ENCODE peak calls at places on chromosomes 12 and 14, in six cellular contexts. One of them, this sample, is unnamed.

GRCh38 chr14:35883677-35884293 is 57.6 kb downstream of the BRMS1L start:
- DNase-seq in cardiac muscle cell: peak; percentile 51
- DNase-seq in endodermal cell: peak; percentile 59
- DNase-seq in PC-3: peak; percentile 60
- DNase-seq in lower lobe of right lung: no peak
- DNase-seq in heart right ventricle: no peak
- DNase-seq in this sample: no peak

GRCh38 chr12:51855586-51856428 is 7.3 kb upstream of the FIGNL2 start:
- DNase-seq in cardiac muscle cell: peak; percentile 59
- DNase-seq in endodermal cell: peak; percentile 95
- DNase-seq in PC-3: no peak
- DNase-seq in lower lobe of right lung: no peak
- DNase-seq in heart right ventricle: peak; percentile 47
- DNase-seq in this sample: no peak

GRCh38 chr12:41234672-41235071 is 46.6 kb downstream of the PDZRN4 start:
- DNase-seq in cardiac muscle cell: no peak
- DNase-seq in endodermal cell: no peak
- DNase-seq in PC-3: no peak
- DNase-seq in lower lobe of right lung: no peak
- DNase-seq in heart right ventricle: no peak
- DNase-seq in this sample: no peak

GRCh38 chr12:54936736-54937135 is 47.8 kb downstream of the TESPA1 start:
- DNase-seq in cardiac muscle cell: no peak
- DNase-seq in endodermal cell: no peak
- DNase-seq in PC-3: peak; percentile 80
- DNase-seq in lower lobe of right lung: no peak
- DNase-seq in heart right ventricle: no peak
- DNase-seq in this sample: no peak

GRCh38 chr14:69501362-69501964 is 16.9 kb downstream of the PLEKHD1 start:
- DNase-seq in cardiac muscle cell: no peak
- DNase-seq in endodermal cell: no peak
- DNase-seq in PC-3: no peak
- DNase-seq in lower lobe of right lung: peak; percentile 60
- DNase-seq in heart right ventricle: peak; percentile 68
- DNase-seq in this sample: no peak

GRCh38 chr12:27257104-27257848 is 13.2 kb downstream of the STK38L start:
- DNase-seq in cardiac muscle cell: no peak
- DNase-seq in endodermal cell: no peak
- DNase-seq in PC-3: no peak
- DNase-seq in lower lobe of right lung: no peak
- DNase-seq in heart right ventricle: no peak
- DNase-seq in this sample: no peak

GRCh38 chr12:119686355-119686754 is 18.4 kb downstream of the PRKAB1 start:
- DNase-seq in cardiac muscle cell: no peak
- DNase-seq in endodermal cell: peak; percentile 36
- DNase-seq in PC-3: no peak
- DNase-seq in lower lobe of right lung: no peak
- DNase-seq in heart right ventricle: no peak
- DNase-seq in this sample: no peak

GRCh38 chr12:93167841-93168492 is 209.8 kb upstream of the NUDT4 start:
- DNase-seq in cardiac muscle cell: peak; percentile 55
- DNase-seq in endodermal cell: peak; percentile 80
- DNase-seq in PC-3: peak; percentile 43
- DNase-seq in lower lobe of right lung: no peak
- DNase-seq in heart right ventricle: no peak
- DNase-seq in this sample: no peak

GRCh38 chr14:19800282-19801117 is 3.1 kb upstream of the OR4N2 start:
- DNase-seq in cardiac muscle cell: no peak
- DNase-seq in endodermal cell: no peak
- DNase-seq in PC-3: no peak
- DNase-seq in lower lobe of right lung: no peak
- DNase-seq in heart right ventricle: no peak
- DNase-seq in this sample: no peak

GRCh38 chr14:33564774-33565630 is 385.9 kb downstream of the EGLN3 start:
- DNase-seq in cardiac muscle cell: no peak
- DNase-seq in endodermal cell: peak; percentile 69
- DNase-seq in PC-3: peak; percentile 82
- DNase-seq in lower lobe of right lung: no peak
- DNase-seq in heart right ventricle: no peak
- DNase-seq in this sample: no peak

DNA sequence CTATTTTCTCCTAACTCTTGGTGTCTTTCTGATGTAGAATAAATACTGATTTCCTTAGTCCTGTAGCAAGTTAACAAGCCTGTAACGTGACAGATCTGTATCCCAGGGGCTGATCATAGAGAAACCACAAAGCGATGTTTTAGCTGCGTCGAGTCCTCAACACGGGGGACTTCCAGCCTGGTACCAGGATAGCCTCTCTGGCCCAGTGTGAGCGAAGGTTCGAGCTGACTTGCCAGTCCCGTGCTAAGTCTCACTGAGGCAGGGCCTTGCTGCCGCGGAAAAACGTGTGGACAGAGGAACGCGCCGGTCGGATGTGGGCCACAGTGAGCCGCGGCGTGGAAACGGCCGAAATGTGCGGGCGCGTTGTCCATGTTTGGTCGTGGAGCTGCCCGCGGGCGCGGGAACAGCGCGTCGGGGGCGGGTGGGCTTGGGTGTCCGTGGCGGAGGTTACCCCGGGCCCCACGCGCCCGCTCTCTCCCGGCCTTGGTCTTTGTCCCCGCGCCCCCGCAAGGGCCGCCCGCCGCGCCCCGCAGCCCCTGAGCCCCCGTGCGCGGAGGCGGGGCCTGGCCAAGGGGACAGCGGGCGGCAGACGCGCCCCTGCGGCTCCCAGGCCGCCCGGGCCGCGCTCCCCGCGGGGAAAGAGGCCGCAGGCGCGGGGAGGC is 531 bp upstream of the EML1 start:
- DNase-seq in cardiac muscle cell: peak; percentile 13
- DNase-seq in endodermal cell: peak; percentile 69
- DNase-seq in PC-3: no peak
- DNase-seq in lower lobe of right lung: no peak
- DNase-seq in heart right ventricle: peak; percentile 41
- DNase-seq in this sample: peak; percentile 78
- H3K4me3 ChIP-seq in cardiac muscle cell: peak overlapping the region; percentile 24
- H3K4me3 ChIP-seq in endodermal cell: no peak overlapping the region
- H3K4me3 ChIP-seq in PC-3: peak overlapping the region; percentile 65
- H3K4me3 ChIP-seq in lower lobe of right lung: peak overlapping the region; percentile 56
- H3K4me3 ChIP-seq in heart right ventricle: peak overlapping the region; percentile 51
- H3K4me3 ChIP-seq in this sample: peak overlapping the region; percentile 82

GRCh38 chr12:6831021-6831420 is 2.8 kb downstream of the P3H3 start:
- DNase-seq in cardiac muscle cell: no peak
- DNase-seq in endodermal cell: no peak
- DNase-seq in PC-3: no peak
- DNase-seq in lower lobe of right lung: no peak
- DNase-seq in heart right ventricle: no peak
- DNase-seq in this sample: no peak

GRCh38 chr12:6828671-6829531 is 694 bp downstream of the P3H3 start:
- DNase-seq in cardiac muscle cell: peak; percentile 72
- DNase-seq in endodermal cell: peak; percentile 93
- DNase-seq in PC-3: no peak
- DNase-seq in lower lobe of right lung: no peak
- DNase-seq in heart right ventricle: no peak
- DNase-seq in this sample: no peak

GRCh38 chr12:6830286-6830892 is 2.2 kb downstream of the P3H3 start:
- DNase-seq in cardiac muscle cell: no peak
- DNase-seq in endodermal cell: no peak
- DNase-seq in PC-3: no peak
- DNase-seq in lower lobe of right lung: no peak
- DNase-seq in heart right ventricle: no peak
- DNase-seq in this sample: no peak

GRCh38 chr12:6827982-6828670 is at the start of gene P3H3:
- DNase-seq in cardiac muscle cell: peak; percentile 56
- DNase-seq in endodermal cell: peak; percentile 90
- DNase-seq in PC-3: no peak
- DNase-seq in lower lobe of right lung: no peak
- DNase-seq in heart right ventricle: peak; percentile 52
- DNase-seq in this sample: no peak

GRCh38 chr12:6829532-6830220 is 1.5 kb downstream of the P3H3 start:
- DNase-seq in cardiac muscle cell: peak; percentile 54
- DNase-seq in endodermal cell: no peak
- DNase-seq in PC-3: no peak
- DNase-seq in lower lobe of right lung: no peak
- DNase-seq in heart right ventricle: no peak
- DNase-seq in this sample: no peak
- TF ChIP-seq CTCF in cardiac muscle cell: peak; percentile 20
- TF ChIP-seq CTCF in endodermal cell: peak; percentile 72
- TF ChIP-seq CTCF in PC-3: no peak
- TF ChIP-seq CTCF in lower lobe of right lung: no peak
- TF ChIP-seq CTCF in heart right ventricle: no peak
- TF ChIP-seq CTCF in this sample: no peak

GRCh38 chr14:71529855-71530254 is 402.4 kb upstream of the RGS6 start:
- DNase-seq in cardiac muscle cell: no peak
- DNase-seq in endodermal cell: no peak
- DNase-seq in PC-3: no peak
- DNase-seq in lower lobe of right lung: no peak
- DNase-seq in heart right ventricle: no peak
- DNase-seq in this sample: peak; percentile 79
- H3K27ac ChIP-seq in cardiac muscle cell: no peak overlapping the region
- H3K27ac ChIP-seq in endodermal cell: no peak overlapping the region
- H3K27ac ChIP-seq in PC-3: no peak overlapping the region
- H3K27ac ChIP-seq in lower lobe of right lung: no peak overlapping the region
- H3K27ac ChIP-seq in heart right ventricle: no peak overlapping the region
- H3K27ac ChIP-seq in this sample: peak overlapping the region; percentile 87

DNA sequence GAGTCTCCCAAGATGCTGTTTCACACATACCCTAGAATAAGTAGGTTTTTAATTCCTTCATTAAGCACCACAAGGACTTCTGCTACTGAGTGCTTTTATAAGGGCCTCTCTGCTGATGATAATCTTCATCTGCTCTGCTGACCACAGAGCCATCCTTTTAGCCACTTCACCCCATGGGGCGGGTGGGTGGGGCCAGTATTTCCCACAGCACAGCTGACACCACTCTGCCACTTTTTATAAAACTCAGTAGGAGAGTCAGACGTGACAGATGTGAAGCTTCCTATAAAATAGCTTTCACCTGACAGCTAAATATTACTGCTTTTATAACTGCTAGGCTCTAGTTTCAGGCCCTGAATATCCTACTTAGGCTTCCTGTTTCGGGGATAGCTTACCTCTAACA is 20.3 kb downstream of the FCF1 start:
- DNase-seq in cardiac muscle cell: no peak
- DNase-seq in endodermal cell: no peak
- DNase-seq in PC-3: no peak
- DNase-seq in lower lobe of right lung: no peak
- DNase-seq in heart right ventricle: no peak
- DNase-seq in this sample: no peak
- H3K4me3 ChIP-seq in cardiac muscle cell: no peak overlapping the region
- H3K4me3 ChIP-seq in endodermal cell: no peak overlapping the region
- H3K4me3 ChIP-seq in PC-3: no peak overlapping the region
- H3K4me3 ChIP-seq in lower lobe of right lung: no peak overlapping the region
- H3K4me3 ChIP-seq in heart right ventricle: no peak overlapping the region
- H3K4me3 ChIP-seq in this sample: no peak overlapping the region

This sample was measured in coronary artery.